ENCODE peak calls at places on chromosomes 13 and 19, in six cellular contexts. Q is PC-9, L is GM23338, R is MM.1S, F is neural progenitor cell, K is PC-3. M is an unnamed sample. For H3F3A, the result is how much of the 10 kb centered on the place peaks cover.

GRCh38 chr13:91358384-91358776 is 10.9 kb downstream of the MIR17HG start:
- DNase-seq in Q (no peak), L (no peak), R (no peak), F (no peak), K (no peak), M (no peak)

GRCh38 chr19:45091031-45091918 is 1.7 kb upstream of the PPP1R37 start:
- DNase-seq in Q (peak), L (peak), R (peak), F (peak), K (peak), M (peak)

GRCh38 chr13:47004552-47004951 is 107.7 kb upstream of the HTR2A start:
- DNase-seq in Q (no peak), L (no peak), R (no peak), F (no peak), K (no peak), M (no peak)

GRCh38 chr13:21884299-21884878 is 213.5 kb downstream of the FGF9 start:
- DNase-seq in Q (no peak), L (no peak), R (no peak), F (no peak), K (no peak), M (no peak)

GRCh38 chr13:112730157-112730671 is 40.4 kb downstream of the ATP11A start:
- DNase-seq in Q (no peak), L (no peak), R (no peak), F (no peak), K (no peak), M (no peak)

GRCh38 chr19:4052993-4053422 is 13.7 kb downstream of the ZBTB7A start:
- DNase-seq in Q (peak), L (no peak), R (no peak), F (no peak), K (peak), M (no peak)

GRCh38 chr19:45406165-45406956 is at the start of gene POLR1G:
- DNase-seq in Q (peak), L (peak), R (peak), F (peak), K (peak), M (peak)

GRCh38 chr13:98419786-98420559 is 156.9 kb downstream of the STK24 start:
- DNase-seq in Q (no peak), L (no peak), R (no peak), F (no peak), K (no peak), M (no peak)

GRCh38 chr19:12331211-12331941 is 2.1 kb downstream of the ZNF563 start:
- DNase-seq in Q (no peak), L (no peak), R (no peak), F (peak), K (no peak), M (no peak)

GRCh38 chr19:45423033-45423588 is 606 bp downstream of the ERCC1 start:
- DNase-seq in Q (no peak), L (no peak), R (no peak), F (no peak), K (no peak), M (no peak)

DNA sequence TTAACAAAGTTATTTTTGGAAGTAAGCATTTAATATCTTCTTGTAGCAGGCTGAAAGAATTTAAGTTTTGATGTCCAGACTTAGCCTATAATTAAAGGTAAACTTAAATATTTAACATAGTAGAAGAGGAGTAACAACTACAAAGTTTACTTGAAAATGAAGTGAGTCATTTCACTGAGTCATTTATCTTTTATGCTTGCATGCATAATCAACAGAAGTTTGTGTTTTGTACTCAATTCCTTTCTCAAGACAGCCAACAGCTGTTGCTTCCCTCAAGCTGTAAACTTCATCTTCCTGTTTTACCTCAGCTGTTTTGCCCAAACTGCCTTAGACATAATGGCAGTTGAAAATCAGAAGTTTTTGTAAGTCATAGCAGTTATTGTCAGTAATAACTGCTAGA is 58.0 kb downstream of the EDNRB start:
- DNase-seq in Q (no peak), L (no peak), R (no peak), F (no peak), K (peak), M (peak)
- TF ChIP-seq EZH2 in Q (no peak), L (no peak), R (no peak), F (no peak), K (no peak), M (no peak)

GRCh38 chr19:10968527-10969081 is 7.8 kb downstream of the SMARCA4 start:
- DNase-seq in Q (no peak), L (no peak), R (no peak), F (no peak), K (no peak), M (no peak)
- H3F3A ChIP-seq in Q (under half), L (under half), R (under half), F (under half), K (under half), M (under half)

DNA sequence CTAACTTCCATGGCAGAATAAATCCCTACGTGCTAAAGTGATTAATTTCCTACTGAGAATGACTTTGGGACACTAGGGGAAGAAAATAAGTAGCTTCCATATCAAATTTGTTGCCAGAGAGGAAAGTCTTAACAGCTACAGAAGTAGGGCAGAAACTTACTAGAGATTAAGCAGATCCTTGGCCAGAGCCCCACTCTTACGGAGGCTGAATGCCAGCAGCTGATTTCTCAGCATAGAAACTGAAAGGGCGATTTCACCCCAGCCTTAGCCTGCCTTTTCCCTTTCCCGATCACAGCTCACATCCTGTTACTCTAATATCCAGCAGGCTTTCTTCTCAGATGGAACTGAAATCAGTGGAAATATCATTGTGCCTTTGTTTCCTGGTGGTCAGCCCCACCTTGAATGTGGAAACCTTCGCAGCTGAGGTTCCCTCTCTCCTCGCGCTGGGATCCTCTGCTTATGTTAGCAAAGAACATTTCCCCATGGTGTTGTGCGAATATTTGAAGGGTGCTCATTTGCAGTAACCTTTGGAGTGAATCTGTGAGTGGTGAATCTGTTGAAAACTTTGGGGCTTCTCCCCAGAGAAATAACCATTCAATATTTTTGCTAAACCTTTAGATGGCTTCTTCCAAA is 8.4 kb downstream of the FAM124A start:
- DNase-seq in Q (no peak), L (peak), R (no peak), F (no peak), K (no peak), M (peak)
- TF ChIP-seq EZH2 in Q (no peak), L (no peak), R (no peak), F (no peak), K (no peak), M (no peak)

GRCh38 chr13:40694426-40694825 is 28.0 kb upstream of the FOXO1 start:
- DNase-seq in Q (no peak), L (no peak), R (no peak), F (no peak), K (no peak), M (no peak)

GRCh38 chr13:40692946-40693345 is 26.5 kb upstream of the FOXO1 start:
- DNase-seq in Q (peak), L (no peak), R (no peak), F (no peak), K (peak), M (no peak)

GRCh38 chr13:40688781-40689180 is 22.3 kb upstream of the FOXO1 start:
- DNase-seq in Q (no peak), L (no peak), R (no peak), F (no peak), K (no peak), M (no peak)
- H3F3A ChIP-seq in Q (under half), L (under half), R (under half), F (under half), K (under half), M (under half)

GRCh38 chr19:1523412-1524205 is at the start of gene PLK5:
- DNase-seq in Q (no peak), L (peak), R (no peak), F (peak), K (no peak), M (no peak)

GRCh38 chr19:1524972-1525325 is 1.1 kb downstream of the PLK5 start:
- DNase-seq in Q (no peak), L (no peak), R (no peak), F (no peak), K (no peak), M (no peak)

GRCh38 chr19:1525343-1525742 is 1.5 kb downstream of the PLK5 start:
- DNase-seq in Q (no peak), L (no peak), R (no peak), F (no peak), K (no peak), M (no peak)

GRCh38 chr19:1522838-1523237 is 1.0 kb upstream of the PLK5 start:
- DNase-seq in Q (no peak), L (no peak), R (no peak), F (no peak), K (no peak), M (no peak)

DNA sequence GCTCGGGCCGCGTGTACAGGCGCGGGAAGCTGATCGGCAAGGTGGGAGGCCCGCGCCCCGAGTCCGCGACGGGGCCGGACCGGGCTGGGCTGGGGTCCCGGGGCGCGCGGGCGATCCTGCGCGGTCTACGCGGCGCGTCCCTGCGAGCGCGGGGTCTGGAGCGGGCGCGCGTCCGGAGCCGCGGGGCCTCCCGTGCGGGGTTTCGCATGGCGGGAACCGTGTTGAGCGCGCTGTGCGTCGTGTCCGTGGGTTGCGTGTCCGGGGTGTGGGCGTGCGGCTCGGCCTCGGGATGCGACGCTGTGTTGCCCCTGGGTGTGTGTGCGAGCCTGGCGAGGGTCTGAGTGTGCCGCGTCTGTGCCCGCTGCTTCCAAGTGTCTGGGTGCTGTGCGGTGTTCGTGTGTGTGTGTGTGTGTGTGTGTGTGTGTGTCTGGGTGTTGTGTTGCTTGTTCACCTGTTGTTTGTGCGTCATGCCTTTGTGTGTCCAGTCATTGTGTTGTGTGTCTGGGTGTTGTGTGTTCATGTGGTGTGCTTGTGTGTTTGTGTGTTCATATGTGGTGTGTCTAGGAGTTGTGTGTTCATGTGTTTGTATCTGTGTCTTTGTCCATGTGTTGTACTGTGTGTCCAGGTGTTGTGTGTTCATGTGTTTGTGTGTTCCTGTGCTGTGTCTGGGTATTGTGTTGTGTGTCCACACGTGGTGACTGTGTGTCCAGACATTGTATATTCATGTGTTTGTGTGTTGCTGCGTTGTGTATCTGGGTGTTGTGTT is 512 bp downstream of the PLK5 start:
- DNase-seq in Q (no peak), L (no peak), R (no peak), F (no peak), K (no peak), M (no peak)
- TF ChIP-seq EZH2 in Q (no peak), L (no peak), R (no peak), F (peak), K (no peak), M (peak)

GRCh38 chr13:40927929-40928328 is 91.2 kb downstream of the ELF1 start:
- DNase-seq in Q (no peak), L (no peak), R (no peak), F (no peak), K (no peak), M (no peak)
- H3F3A ChIP-seq in Q (under half), L (under half), R (under half), F (under half), K (under half), M (under half)

DNA sequence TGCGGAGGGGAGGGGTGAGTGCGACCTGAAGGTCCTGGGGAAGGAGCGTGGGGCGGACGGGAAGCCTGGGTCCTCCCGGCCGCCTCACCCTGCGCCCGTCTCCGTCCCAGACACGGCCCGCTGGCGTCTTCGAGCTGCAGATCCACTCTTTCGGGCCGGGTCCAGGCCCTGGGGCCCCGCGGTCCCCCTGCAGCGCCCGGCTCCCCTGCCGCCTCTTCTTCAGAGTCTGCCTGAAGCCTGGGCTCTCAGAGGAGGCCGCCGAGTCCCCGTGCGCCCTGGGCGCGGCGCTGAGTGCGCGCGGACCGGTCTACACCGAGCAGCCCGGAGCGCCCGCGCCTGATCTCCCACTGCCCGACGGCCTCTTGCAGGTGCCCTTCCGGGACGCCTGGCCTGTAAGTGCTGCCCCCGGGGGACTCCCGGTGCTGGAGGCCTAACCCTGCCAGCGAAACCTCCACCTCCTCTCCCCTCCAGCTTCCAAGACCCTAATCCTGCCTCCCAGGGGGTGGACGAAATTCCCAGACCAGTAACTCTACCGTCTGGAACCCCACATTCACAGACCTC is 415 bp downstream of the DLL3 start:
- DNase-seq in Q (no peak), L (peak), R (no peak), F (peak), K (no peak), M (peak)
- TF ChIP-seq EZH2 in Q (no peak), L (peak), R (no peak), F (peak), K (no peak), M (no peak)

GRCh38 chr13:34733720-34734119 is 208.3 kb upstream of the NBEA start:
- DNase-seq in Q (no peak), L (no peak), R (no peak), F (peak), K (no peak), M (peak)
- H3F3A ChIP-seq in Q (under half), L (under half), R (under half), F (under half), K (under half), M (under half)

DNA sequence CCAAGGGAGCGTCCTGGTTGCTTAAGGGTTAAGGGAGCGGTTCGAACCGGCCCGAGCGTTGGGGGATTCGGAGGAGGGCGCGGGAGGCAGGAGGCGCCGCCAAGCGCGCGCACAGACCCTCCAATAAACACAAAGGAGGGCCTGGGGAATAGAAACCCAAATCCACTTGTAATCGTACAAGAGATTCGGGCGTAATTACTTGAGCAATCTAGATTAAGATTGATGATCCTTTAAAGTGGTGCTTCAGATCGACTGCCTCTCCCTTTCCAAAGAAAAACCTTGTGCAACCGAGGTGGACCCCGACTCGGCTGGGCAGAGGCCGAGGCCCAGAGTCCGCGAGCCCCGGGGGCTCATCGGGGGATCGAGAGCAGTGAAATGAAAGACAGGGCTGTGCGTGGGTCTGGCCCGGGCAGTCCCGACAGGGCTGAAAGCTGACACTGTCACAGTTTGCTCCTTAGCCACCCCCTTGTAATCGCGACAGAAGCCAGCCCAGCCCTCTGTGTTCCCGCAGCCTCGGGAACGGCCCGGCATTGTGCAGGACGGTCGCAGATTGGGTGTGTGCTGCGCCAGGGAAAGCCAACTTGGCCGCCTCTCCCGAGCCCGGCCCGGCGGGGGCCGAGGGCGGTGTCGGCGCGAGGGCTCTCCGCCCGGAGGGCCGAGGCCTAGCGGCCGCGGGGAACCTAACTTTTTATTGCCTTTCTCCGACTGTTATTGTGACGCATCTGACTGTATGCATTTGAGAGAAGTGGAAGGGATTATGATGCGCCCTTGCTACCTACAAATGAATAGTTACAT is 5.6 kb downstream of the MAB21L1 start:
- DNase-seq in Q (no peak), L (peak), R (no peak), F (peak), K (no peak), M (peak)
- TF ChIP-seq EZH2 in Q (no peak), L (no peak), R (no peak), F (peak), K (no peak), M (no peak)

DNA sequence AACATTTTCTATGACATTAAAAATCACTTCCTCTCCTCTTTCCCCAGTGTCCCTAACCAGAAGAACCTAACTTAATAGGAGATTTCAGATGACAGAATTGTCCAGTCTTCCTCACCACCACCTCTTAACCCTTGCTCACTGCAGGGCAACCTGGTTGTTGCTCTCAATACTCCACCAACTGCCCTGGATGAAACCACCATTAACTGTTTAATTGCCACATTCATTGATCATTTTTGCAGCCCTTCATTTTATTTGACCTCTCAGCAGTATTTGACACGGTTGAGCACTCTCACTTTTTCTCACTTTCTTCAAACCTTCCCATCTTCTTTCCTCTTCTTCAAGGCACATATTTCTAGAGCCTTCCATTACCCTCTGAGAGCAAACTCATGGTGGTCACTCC is 84.0 kb downstream of the MBNL2 start:
- DNase-seq in Q (no peak), L (no peak), R (no peak), F (no peak), K (no peak), M (no peak)
- H3F3A ChIP-seq in Q (under half), L (under half), R (under half), F (under half), K (under half), M (under half)

M was measured in GM23248.